ENCODE peak calls at places on chromosomes 1 and 21, in four cellular contexts. Y is A549, K is K562, H is H1. U is an unnamed sample.

GRCh38 chr1:227934476-227935313 is 13.0 kb downstream of the WNT9A start:
- DNase-seq in K (no peak), Y (peak), H (no peak), U (peak)

GRCh38 chr21:26846036-26846931 is 1.1 kb upstream of the ADAMTS1 start:
- DNase-seq in Y (no peak), H (no peak), K (no peak), U (no peak)

GRCh38 chr1:44112486-44112885 is 6.1 kb upstream of the KLF17 start:
- DNase-seq in H (no peak), K (no peak), Y (no peak), U (no peak)

GRCh38 chr1:186848509-186849130 is 19.9 kb downstream of the PLA2G4A start:
- DNase-seq in H (no peak), Y (peak), K (no peak), U (peak)

GRCh38 chr21:46183910-46184624 is at the start of gene SPATC1L:
- DNase-seq in K (peak), Y (no peak), H (peak), U (peak)

GRCh38 chr1:6447818-6448748 is 17.9 kb downstream of the TNFRSF25 start:
- DNase-seq in K (no peak), Y (no peak), H (peak), U (peak)

GRCh38 chr1:1899266-1899966 is 8.5 kb upstream of the GNB1 start:
- DNase-seq in K (no peak), Y (no peak), H (no peak), U (peak)

GRCh38 chr1:36906555-36906954 is 127.8 kb downstream of the GRIK3 start:
- DNase-seq in Y (no peak), K (no peak), H (no peak), U (no peak)

GRCh38 chr1:226814751-226815496 is 55.5 kb upstream of the PSEN2 start:
- DNase-seq in Y (peak), H (no peak), K (no peak), U (no peak)

GRCh38 chr1:85142753-85143152 is 58.1 kb downstream of the SYDE2 start:
- DNase-seq in Y (no peak), K (no peak), H (no peak), U (no peak)

DNA sequence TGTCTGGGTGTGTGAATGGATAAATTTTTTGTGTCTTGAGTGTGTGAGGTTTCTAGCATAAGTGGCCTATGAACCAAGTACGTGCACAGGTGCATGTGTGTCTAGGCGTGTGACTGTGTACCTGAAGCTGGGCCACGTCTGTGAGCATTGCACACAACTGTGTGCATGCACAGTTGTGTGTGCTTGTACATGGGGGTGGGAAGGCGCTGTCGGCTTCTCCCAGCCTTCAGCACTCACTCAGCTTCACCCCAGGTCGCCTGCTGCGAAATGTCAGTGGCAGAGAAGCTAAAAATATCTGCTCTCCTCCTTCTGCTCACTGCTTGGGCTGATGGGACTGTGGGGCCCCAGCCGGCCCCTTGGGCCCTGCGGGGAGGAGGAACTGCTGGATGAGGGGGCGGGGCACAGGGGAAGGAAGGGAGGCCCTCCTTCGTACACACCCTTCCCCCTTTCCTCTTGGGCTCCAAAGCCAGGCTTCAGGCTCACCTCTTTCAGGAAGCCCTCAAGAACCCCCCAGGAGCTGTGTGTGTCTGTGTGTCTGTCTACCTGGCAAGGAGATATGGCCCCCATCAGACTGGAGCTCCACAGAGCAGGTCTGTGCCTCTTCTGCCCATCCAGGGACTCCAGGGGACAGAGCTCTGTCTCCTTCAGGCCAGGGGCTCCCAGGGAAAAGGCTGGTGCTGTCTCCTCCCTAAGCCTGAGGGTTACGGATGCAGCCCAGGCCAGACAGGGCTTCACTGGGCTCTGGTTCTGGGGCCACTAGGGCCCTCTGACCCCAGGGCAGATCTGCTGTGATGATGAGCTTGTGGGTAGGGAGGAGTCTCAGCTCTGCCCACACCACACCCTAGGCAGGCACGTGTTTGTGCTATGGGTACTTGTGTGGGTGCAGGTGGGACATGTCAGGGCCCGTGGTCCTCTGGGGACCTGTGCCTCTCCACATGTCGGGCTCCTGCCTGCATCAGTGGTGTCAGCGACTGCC is 35.6 kb upstream of the WASF2 start:
- DNase-seq in H (no peak), Y (no peak), K (peak), U (no peak)
- TF ChIP-seq CEBPB in H (no peak), Y (no peak), K (no peak), U (no peak)

DNA sequence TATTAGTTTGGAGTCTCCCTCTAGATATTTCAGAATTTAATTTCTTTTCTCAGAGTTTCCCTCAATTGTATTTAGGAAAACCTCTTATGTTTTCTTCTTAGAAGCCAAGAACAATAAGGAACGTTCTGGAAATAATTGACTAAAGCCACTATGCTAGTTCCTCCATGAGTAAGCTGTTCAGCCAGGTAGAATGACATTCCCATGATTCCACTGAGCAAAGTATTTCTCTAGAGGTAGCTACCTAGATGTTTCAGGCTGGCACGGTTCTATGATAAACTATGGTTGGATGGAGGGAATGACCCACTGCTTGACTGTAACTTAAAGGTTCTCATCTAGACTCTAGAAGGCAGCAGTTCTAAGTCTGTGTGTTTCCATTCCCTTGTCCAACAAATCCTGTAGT is 62.4 kb downstream of the CLDN17 start:
- DNase-seq in K (no peak), H (no peak), Y (no peak), U (no peak)
- TF ChIP-seq PHF8 in K (no peak), H (no peak), Y (no peak), U (no peak)

GRCh38 chr1:29453502-29454240 is 217.3 kb downstream of the PTPRU start:
- DNase-seq in H (peak), Y (peak), K (peak), U (peak)
- TF ChIP-seq CEBPB in H (no peak), Y (no peak), K (no peak), U (no peak)

GRCh38 chr1:213564215-213564659 is 423.5 kb upstream of the PROX1 start:
- DNase-seq in Y (no peak), H (no peak), K (peak), U (peak)
- TF ChIP-seq PHF8 in Y (no peak), H (no peak), K (no peak), U (no peak)

GRCh38 chr1:150973826-150974579 is 632 bp downstream of the CERS2 start:
- DNase-seq in H (no peak), K (no peak), Y (no peak), U (no peak)
- TF ChIP-seq CEBPB in H (no peak), K (no peak), Y (no peak), U (no peak)

GRCh38 chr1:234600418-234601216 is 9.4 kb downstream of the IRF2BP2 start:
- DNase-seq in K (peak), Y (no peak), H (no peak), U (peak)
- TF ChIP-seq PHF8 in K (no peak), Y (no peak), H (no peak), U (no peak)

GRCh38 chr1:162551969-162552683 is 9.4 kb upstream of the UAP1 start:
- DNase-seq in Y (no peak), K (no peak), H (no peak), U (no peak)

GRCh38 chr1:162550925-162551324 is 10.6 kb upstream of the UAP1 start:
- DNase-seq in H (no peak), K (no peak), Y (no peak), U (no peak)

GRCh38 chr1:162552684-162553252 is 8.8 kb upstream of the UAP1 start:
- DNase-seq in Y (no peak), K (peak), H (no peak), U (no peak)

GRCh38 chr1:162549001-162549400 is 12.5 kb upstream of the UAP1 start:
- DNase-seq in H (no peak), Y (no peak), K (no peak), U (no peak)

GRCh38 chr1:162548170-162548569 is 13.4 kb upstream of the UAP1 start:
- DNase-seq in H (no peak), K (no peak), Y (no peak), U (no peak)
- TF ChIP-seq CEBPB in H (no peak), K (no peak), Y (no peak), U (no peak)

DNA sequence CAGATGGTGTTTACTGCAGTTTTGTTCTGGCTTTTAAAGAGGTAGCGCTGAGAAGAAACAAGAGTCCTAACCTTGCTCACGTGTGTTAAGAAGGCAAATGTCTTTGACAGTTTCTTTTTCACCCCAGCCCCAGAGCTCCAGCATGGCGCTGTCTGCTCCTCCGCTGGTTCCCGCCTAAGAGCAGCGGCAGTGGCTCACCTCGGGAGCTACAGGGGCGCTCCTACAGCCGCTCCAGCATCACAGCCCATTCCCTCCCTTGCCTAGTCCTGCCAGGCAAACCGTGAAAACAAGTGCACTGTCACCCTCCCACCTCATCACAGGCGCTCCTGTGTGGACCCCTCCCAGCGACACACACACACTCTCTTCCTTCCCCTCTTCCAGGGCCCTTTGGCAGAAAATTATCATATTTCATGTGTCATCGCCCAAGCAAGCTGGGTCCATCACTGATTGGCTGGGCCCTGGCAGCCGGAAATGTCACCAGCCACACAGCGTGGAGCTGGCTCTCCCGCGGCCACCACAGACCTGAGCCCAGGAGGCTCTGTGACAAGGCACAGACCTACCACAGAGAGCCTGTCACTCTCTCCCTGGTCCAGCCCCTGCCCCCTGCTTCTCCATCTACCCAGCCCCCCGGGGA is 1.2 kb upstream of the HIVEP3 start:
- DNase-seq in Y (no peak), H (no peak), K (peak), U (no peak)
- TF ChIP-seq PHF8 in Y (no peak), H (no peak), K (no peak), U (no peak)

DNA sequence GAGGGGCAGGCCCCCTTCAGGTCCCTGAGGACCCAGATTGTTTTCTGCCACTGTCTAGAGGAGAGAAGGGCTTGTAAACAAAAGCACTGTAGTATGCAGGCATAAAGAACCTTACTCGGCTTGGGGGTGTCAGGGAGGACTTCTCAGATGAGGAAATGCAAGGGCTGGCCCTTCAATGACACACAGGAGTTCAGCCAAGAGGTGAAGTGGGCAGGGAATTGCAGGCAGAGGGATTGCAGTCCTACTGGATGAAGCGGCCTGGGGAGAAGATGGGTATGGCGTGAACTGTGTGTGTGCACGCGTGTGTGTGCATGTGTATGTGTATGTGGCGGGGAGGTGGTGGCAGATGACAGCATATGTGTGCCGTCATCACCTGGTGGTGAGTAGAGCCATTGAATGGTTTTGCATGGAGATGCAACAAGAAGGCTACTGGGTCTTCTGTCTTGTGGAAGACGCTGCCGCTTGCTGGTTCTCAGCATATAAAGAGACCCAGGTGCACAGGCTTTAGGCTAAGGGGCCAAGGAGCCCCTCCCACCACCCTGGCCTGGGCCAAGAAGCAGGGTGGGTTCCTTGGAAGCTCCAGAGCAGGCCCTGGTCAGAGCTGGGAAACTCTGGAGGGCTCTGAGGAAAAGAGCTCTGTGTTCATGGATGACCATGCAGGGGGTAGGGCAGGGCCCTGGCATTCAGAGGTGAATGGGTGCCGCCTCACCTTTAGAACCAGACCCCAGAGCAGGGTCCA is 4.0 kb upstream of the EPS8L3 start:
- DNase-seq in K (no peak), H (no peak), Y (no peak), U (no peak)
- TF ChIP-seq CEBPB in K (no peak), H (no peak), Y (no peak), U (no peak)

DNA sequence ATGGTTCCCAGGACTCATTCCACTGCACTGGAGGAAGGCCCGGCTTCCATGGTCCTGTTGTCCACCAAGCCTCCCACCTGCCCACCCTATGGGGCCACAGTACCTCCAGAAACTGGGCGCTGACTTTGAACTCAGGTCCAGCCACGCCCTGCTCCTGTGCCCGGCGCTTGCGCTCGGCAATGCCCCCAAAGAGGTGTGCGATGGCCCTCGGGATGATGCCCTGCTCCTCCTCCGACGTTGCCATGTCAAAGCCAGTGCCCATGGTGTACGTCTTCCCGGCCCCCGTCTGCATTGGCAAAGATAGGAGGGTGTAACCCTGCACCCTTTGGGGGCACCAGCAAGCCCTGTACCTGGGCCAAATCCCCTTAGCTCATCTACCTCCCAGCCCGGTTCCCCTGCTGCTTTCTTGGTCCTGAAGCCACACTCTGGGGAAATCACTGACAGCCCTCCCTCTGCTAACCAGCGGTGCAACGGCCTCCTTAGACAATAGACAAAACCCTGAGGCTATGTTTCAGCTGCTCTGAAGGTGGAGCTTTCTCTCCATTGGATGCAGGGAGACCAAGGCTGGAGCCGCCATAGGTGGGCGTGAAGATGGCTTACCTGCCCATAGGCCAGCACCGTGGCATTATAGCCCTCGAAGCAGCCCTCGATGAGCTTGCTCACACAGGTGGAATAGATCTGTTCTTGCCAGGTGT is 14.7 kb downstream of the KIF21B start:
- DNase-seq in K (no peak), Y (no peak), H (no peak), U (no peak)
- TF ChIP-seq PHF8 in K (no peak), Y (no peak), H (no peak), U (no peak)